ENCODE peak calls at places on chromosomes 1 and 21, in eight cellular contexts. Z, D, G, A, O, Q, E and T are unnamed samples.

GRCh38 chr1:36446261-36446660 is 4.0 kb downstream of the OSCP1 start:
- DNase-seq in Z (peak; percentile 62), D (no peak), G (no peak), A (no peak), O (no peak), Q (no peak), E (no peak), T (no peak)

GRCh38 chr1:47752048-47752451 is 245.1 kb downstream of the TRABD2B start:
- DNase-seq in Z (no peak), D (no peak), G (peak; percentile 12), A (no peak), O (no peak), Q (no peak), E (peak; percentile 30), T (no peak)

GRCh38 chr1:212309967-212310366 is 24.8 kb downstream of the PPP2R5A start:
- DNase-seq in Z (no peak), D (no peak), G (peak; percentile 29), A (no peak), O (no peak), Q (no peak), E (peak; percentile 33), T (no peak)

GRCh38 chr1:31595836-31596736 is 19.8 kb downstream of the TINAGL1 start:
- DNase-seq in Z (no peak), D (no peak), G (no peak), A (no peak), O (no peak), Q (peak; percentile 1), E (no peak), T (no peak)

GRCh38 chr21:33451634-33452071 is 28.1 kb downstream of the TMEM50B start:
- DNase-seq in Z (no peak), D (no peak), G (peak; percentile 48), A (no peak), O (peak; percentile 7), Q (no peak), E (no peak), T (no peak)

GRCh38 chr1:28129150-28129549 is 40.7 kb upstream of the EYA3 start:
- DNase-seq in Z (no peak), D (no peak), G (peak; percentile 89), A (peak; percentile 52), O (peak; percentile 59), Q (no peak), E (no peak), T (peak; percentile 23)

GRCh38 chr1:65630855-65631254 is 161.8 kb upstream of the PDE4B start:
- DNase-seq in Z (no peak), D (no peak), G (peak; percentile 14), A (peak; percentile 64), O (peak; percentile 51), Q (no peak), E (no peak), T (no peak)

GRCh38 chr21:15749045-15749867 is 19.5 kb downstream of the USP25 start:
- DNase-seq in Z (no peak), D (no peak), G (peak; percentile 28), A (no peak), O (peak; percentile 37), Q (no peak), E (no peak), T (no peak)

GRCh38 chr1:62280150-62280549 is 39.1 kb downstream of the KANK4 start:
- DNase-seq in Z (no peak), D (peak; percentile 23), G (peak; percentile 16), A (no peak), O (no peak), Q (peak; percentile 46), E (no peak), T (no peak)

GRCh38 chr1:151347523-151348246 is 633 bp upstream of the RFX5 start:
- DNase-seq in Z (no peak), D (no peak), G (peak; percentile 19), A (no peak), O (no peak), Q (no peak), E (no peak), T (no peak)

GRCh38 chr1:17265162-17265561 is 16.3 kb downstream of the PADI3 start:
- DNase-seq in Z (peak; percentile 26), D (no peak), G (no peak), A (no peak), O (no peak), Q (no peak), E (no peak), T (no peak)

GRCh38 chr1:166079276-166079675 is 87.5 kb downstream of the FAM78B start:
- DNase-seq in Z (no peak), D (no peak), G (no peak), A (no peak), O (no peak), Q (no peak), E (no peak), T (no peak)

GRCh38 chr1:164518692-164519332 is 40.2 kb upstream of the PBX1 start:
- DNase-seq in Z (no peak), D (no peak), G (no peak), A (no peak), O (no peak), Q (no peak), E (no peak), T (no peak)

GRCh38 chr1:174051956-174052355 is 29.8 kb upstream of the RC3H1 start:
- DNase-seq in Z (no peak), D (no peak), G (peak; percentile 88), A (no peak), O (peak; percentile 33), Q (peak; percentile 41), E (no peak), T (no peak)

GRCh38 chr21:36260030-36260787 is 59.8 kb upstream of the MORC3 start:
- DNase-seq in Z (peak; percentile 34), D (peak; percentile 61), G (peak; percentile 68), A (peak; percentile 66), O (peak; percentile 84), Q (peak; percentile 57), E (peak; percentile 55), T (peak; percentile 48)

GRCh38 chr21:26795866-26796329 is 49.3 kb downstream of the ADAMTS1 start:
- DNase-seq in Z (no peak), D (peak; percentile 85), G (peak; percentile 99), A (peak; percentile 97), O (peak; percentile 95), Q (peak; percentile 91), E (peak; percentile 36), T (peak; percentile 1)

GRCh38 chr1:238466459-238466858 is 575.7 kb upstream of the ZP4 start:
- DNase-seq in Z (no peak), D (no peak), G (peak; percentile 22), A (no peak), O (peak; percentile 60), Q (no peak), E (no peak), T (no peak)

GRCh38 chr1:167229719-167230385 is 9.2 kb downstream of the POU2F1 start:
- DNase-seq in Z (no peak), D (no peak), G (no peak), A (no peak), O (no peak), Q (no peak), E (no peak), T (no peak)

GRCh38 chr1:186865253-186865652 is 36.5 kb downstream of the PLA2G4A start:
- DNase-seq in Z (no peak), D (no peak), G (no peak), A (no peak), O (no peak), Q (no peak), E (no peak), T (no peak)

GRCh38 chr1:37307907-37308570 is 166.3 kb upstream of the ZC3H12A start:
- DNase-seq in Z (no peak), D (peak; percentile 85), G (no peak), A (no peak), O (no peak), Q (no peak), E (no peak), T (no peak)

GRCh38 chr1:30527511-30528140 is 195.8 kb downstream of the MATN1 start:
- DNase-seq in Z (no peak), D (no peak), G (peak; percentile 7), A (no peak), O (no peak), Q (peak; percentile 69), E (no peak), T (no peak)

DNA sequence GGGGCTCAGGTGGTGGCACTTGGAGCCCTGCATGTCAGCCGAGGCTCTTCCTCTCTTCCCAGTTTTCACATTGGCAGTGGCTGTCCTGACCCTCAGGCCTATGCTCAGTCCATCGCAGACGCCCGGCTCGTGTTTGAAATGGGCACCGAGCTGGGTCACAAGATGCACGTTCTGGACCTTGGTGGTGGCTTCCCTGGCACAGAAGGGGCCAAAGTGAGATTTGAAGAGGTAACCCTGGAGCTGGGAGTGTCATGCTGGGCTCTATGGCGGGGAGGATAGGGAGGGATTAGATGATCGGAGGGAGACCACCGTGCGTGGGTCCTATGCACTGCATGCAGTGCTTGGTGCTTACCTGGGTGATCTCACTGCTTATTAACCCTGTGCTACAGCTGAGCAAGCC is 13.5 kb downstream of the AZIN2 start:
- DNase-seq in Z (no peak), D (no peak), G (no peak), A (no peak), O (no peak), Q (no peak), E (no peak), T (no peak)
- TF ChIP-seq CTCF in Z (no peak), D (no peak), G (no peak), A (no peak), O (no peak), Q (no peak), E (no peak), T (no peak)

GRCh38 chr1:227762231-227762911 is 27.1 kb downstream of the SNAP47 start:
- DNase-seq in Z (peak; percentile 91), D (peak; percentile 86), G (peak; percentile 74), A (peak; percentile 66), O (peak; percentile 79), Q (peak; percentile 90), E (peak; percentile 88), T (peak; percentile 89)
- TF ChIP-seq CTCF in Z (peak; percentile 75), D (peak; percentile 83), G (peak; percentile 75), A (peak; percentile 91), O (peak; percentile 88), Q (peak; percentile 97), E (peak; percentile 79), T (peak; percentile 80)

GRCh38 chr1:26530898-26531598 is 1.5 kb downstream of the RPS6KA1 start:
- DNase-seq in Z (peak; percentile 80), D (peak; percentile 19), G (peak; percentile 40), A (no peak), O (peak; percentile 50), Q (no peak), E (peak; percentile 91), T (peak; percentile 78)
- TF ChIP-seq CTCF in Z (no peak), D (no peak), G (no peak), A (peak; percentile 40), O (peak; percentile 34), Q (no peak), E (peak; percentile 30), T (peak; percentile 33)

GRCh38 chr1:214551052-214551435 is 358 bp downstream of the PTPN14 start:
- DNase-seq in Z (peak; percentile 56), D (peak; percentile 38), G (no peak), A (no peak), O (no peak), Q (peak; percentile 62), E (peak; percentile 68), T (peak; percentile 61)

GRCh38 chr1:214548988-214549387 is 2.4 kb downstream of the PTPN14 start:
- DNase-seq in Z (no peak), D (peak; percentile 86), G (peak; percentile 73), A (peak; percentile 56), O (peak; percentile 61), Q (peak; percentile 74), E (peak; percentile 74), T (peak; percentile 43)

GRCh38 chr1:214550339-214551051 is 907 bp downstream of the PTPN14 start:
- DNase-seq in Z (no peak), D (no peak), G (no peak), A (no peak), O (peak; percentile 34), Q (peak; percentile 14), E (peak; percentile 16), T (no peak)

GRCh38 chr1:214551436-214552173 is at the start of gene PTPN14:
- DNase-seq in Z (peak; percentile 94), D (peak; percentile 92), G (peak; percentile 89), A (peak; percentile 91), O (peak; percentile 97), Q (peak; percentile 89), E (peak; percentile 93), T (peak; percentile 96)

GRCh38 chr1:214549604-214550338 is 1.6 kb downstream of the PTPN14 start:
- DNase-seq in Z (no peak), D (no peak), G (peak; percentile 57), A (peak; percentile 40), O (peak; percentile 58), Q (no peak), E (no peak), T (no peak)
- TF ChIP-seq CTCF in Z (no peak), D (no peak), G (peak; percentile 45), A (peak; percentile 65), O (peak; percentile 26), Q (peak; percentile 34), E (no peak), T (no peak)